ENCODE peak calls at places on chromosome 3, in seven cellular contexts. F, S, U, G, N, A and J are unnamed samples.

GRCh38 chr3:85801955-85802354 is 843.2 kb downstream of the CADM2 start:
- DNase-seq in N (no peak), A (no peak), G (no peak), F (peak; percentile 20), U (no peak), S (peak; percentile 35), J (peak; percentile 79)

GRCh38 chr3:3200632-3201212 is 21.2 kb upstream of the CRBN start:
- DNase-seq in F (peak; percentile 71), U (peak; percentile 14), A (no peak), N (peak; percentile 82), G (peak; percentile 43), S (peak; percentile 72), J (peak; percentile 64)

GRCh38 chr3:80232760-80233159 is 465.0 kb upstream of the ROBO1 start:
- DNase-seq in F (peak; percentile 10), N (peak; percentile 85), G (no peak), U (no peak), S (peak; percentile 93), A (no peak), J (no peak)

GRCh38 chr3:33482126-33482525 is 41.9 kb upstream of the UBP1 start:
- DNase-seq in F (peak; percentile 51), A (no peak), U (no peak), S (peak; percentile 69), G (no peak), N (peak; percentile 25), J (no peak)

GRCh38 chr3:150786791-150787190 is 23.8 kb upstream of the SIAH2 start:
- DNase-seq in A (no peak), U (no peak), N (no peak), G (no peak), S (no peak), F (no peak), J (no peak)

GRCh38 chr3:170180107-170180951 is 1.2 kb downstream of the PHC3 start:
- DNase-seq in A (no peak), F (no peak), U (no peak), S (peak; percentile 55), N (peak; percentile 31), G (no peak), J (peak; percentile 14)

GRCh38 chr3:8651418-8652322 is 7.1 kb upstream of the SSUH2 start:
- DNase-seq in S (no peak), G (no peak), N (no peak), U (no peak), F (peak; percentile 95), A (no peak), J (no peak)

GRCh38 chr3:58077586-58078285 is 69.5 kb downstream of the FLNB start:
- DNase-seq in A (no peak), F (no peak), S (no peak), N (no peak), U (no peak), G (no peak), J (no peak)

GRCh38 chr3:180804871-180805430 is 107.5 kb upstream of the FXR1 start:
- DNase-seq in F (peak; percentile 29), S (peak; percentile 49), G (no peak), U (no peak), N (peak; percentile 68), A (no peak), J (peak; percentile 43)

GRCh38 chr3:100113728-100114412 is 431 bp downstream of the FILIP1L start:
- DNase-seq in A (no peak), G (no peak), U (no peak), F (no peak), N (no peak), S (no peak), J (no peak)

GRCh38 chr3:170233532-170233931 is 11.3 kb downstream of the PRKCI start:
- DNase-seq in U (no peak), A (no peak), G (no peak), F (peak; percentile 5), S (peak; percentile 94), N (peak; percentile 86), J (no peak)

GRCh38 chr3:122298239-122298638 is 26.8 kb upstream of the CSTA start:
- DNase-seq in U (no peak), G (no peak), S (no peak), F (no peak), N (no peak), A (no peak), J (no peak)

GRCh38 chr3:32045091-32045964 is 61.1 kb upstream of the GPD1L start:
- DNase-seq in S (peak; percentile 99), N (peak; percentile 88), U (no peak), F (peak; percentile 85), A (no peak), G (peak; percentile 29), J (no peak)

GRCh38 chr3:107988464-107989156 is 102.2 kb downstream of the CD47 start:
- DNase-seq in U (no peak), F (no peak), S (peak; percentile 73), N (peak; percentile 70), G (peak; percentile 75), A (peak; percentile 49), J (peak; percentile 3)

GRCh38 chr3:39637807-39638206 is 170.3 kb downstream of the MOBP start:
- DNase-seq in F (peak; percentile 5), G (no peak), A (no peak), N (peak; percentile 29), U (no peak), S (peak; percentile 31), J (no peak)

GRCh38 chr3:10505050-10505790 is at the start of gene ATP2B2:
- DNase-seq in F (no peak), G (no peak), A (no peak), N (no peak), U (no peak), S (no peak), J (no peak)

GRCh38 chr3:105927720-105928119 is 58.9 kb upstream of the CBLB start:
- DNase-seq in N (no peak), S (no peak), F (no peak), G (no peak), U (no peak), A (no peak), J (no peak)

GRCh38 chr3:41202075-41202833 is 2.9 kb downstream of the CTNNB1 start:
- DNase-seq in A (no peak), G (no peak), N (no peak), S (no peak), F (peak; percentile 37), U (no peak), J (peak; percentile 67)
- H3K4me3 ChIP-seq in A (peak overlapping the region; percentile 84), G (peak overlapping the region; percentile 92), N (peak overlapping the region; percentile 13), S (peak overlapping the region; percentile 69), F (peak overlapping the region; percentile 98), U (peak overlapping the region; percentile 68), J (peak overlapping the region; percentile 92)

GRCh38 chr3:154818676-154819255 is 261.4 kb upstream of the MME start:
- DNase-seq in U (no peak), F (no peak), A (no peak), G (no peak), N (no peak), S (no peak), J (no peak)

GRCh38 chr3:154819491-154819890 is 260.6 kb upstream of the MME start:
- DNase-seq in F (no peak), A (no peak), N (no peak), S (no peak), U (no peak), G (no peak), J (no peak)
- H3K4me3 ChIP-seq in F (no peak overlapping the region), A (no peak overlapping the region), N (no peak overlapping the region), S (no peak overlapping the region), U (no peak overlapping the region), G (no peak overlapping the region), J (no peak overlapping the region)

GRCh38 chr3:13013994-13014754 is 59.1 kb downstream of the IQSEC1 start:
- DNase-seq in U (no peak), N (no peak), G (no peak), S (no peak), A (no peak), F (no peak), J (no peak)

GRCh38 chr3:13015286-13016082 is 57.7 kb downstream of the IQSEC1 start:
- DNase-seq in F (no peak), G (no peak), S (no peak), N (no peak), A (no peak), U (no peak), J (no peak)

GRCh38 chr3:13013595-13013993 is 59.6 kb downstream of the IQSEC1 start:
- DNase-seq in G (no peak), N (no peak), S (no peak), A (no peak), U (no peak), F (no peak), J (no peak)

GRCh38 chr3:13016083-13016725 is 57.0 kb downstream of the IQSEC1 start:
- DNase-seq in F (no peak), N (no peak), G (peak; percentile 71), U (no peak), S (no peak), A (peak; percentile 66), J (no peak)

DNA sequence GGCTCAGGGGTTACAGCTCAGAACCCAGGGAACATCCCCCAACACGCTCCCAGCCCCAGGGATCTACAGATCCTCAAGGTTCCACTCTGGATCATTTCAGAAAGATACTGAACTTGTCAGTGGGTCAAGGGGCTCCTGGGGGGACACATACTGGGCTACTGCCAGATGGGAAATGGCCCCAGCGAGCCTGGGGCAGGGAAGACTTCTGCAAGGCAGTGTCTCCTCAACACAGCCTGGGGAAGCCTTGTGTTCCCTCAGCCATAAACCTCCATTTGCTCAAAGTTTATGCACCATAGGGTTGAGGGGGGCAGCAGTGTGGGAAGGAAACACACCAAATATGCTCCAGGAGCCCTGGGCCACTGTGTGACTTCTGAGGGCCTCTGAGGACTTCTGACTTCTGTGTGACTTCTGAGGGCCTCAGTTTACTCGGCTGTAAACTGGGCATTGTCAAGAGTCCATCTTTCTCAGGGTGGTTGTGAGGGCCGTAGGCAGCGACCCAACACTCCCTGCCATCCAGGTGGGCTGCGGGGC is 58.4 kb downstream of the IQSEC1 start:
- DNase-seq in F (no peak), G (no peak), S (no peak), N (no peak), A (no peak), U (no peak), J (no peak)
- H3K4me3 ChIP-seq in F (no peak overlapping the region), G (peak overlapping the region; percentile 26), S (no peak overlapping the region), N (no peak overlapping the region), A (peak overlapping the region; percentile 48), U (peak overlapping the region; percentile 40), J (no peak overlapping the region)

GRCh38 chr3:160473978-160474377 is 24.4 kb upstream of the TRIM59 start:
- DNase-seq in U (no peak), F (no peak), N (peak; percentile 86), G (no peak), A (no peak), S (peak; percentile 90), J (no peak)

GRCh38 chr3:160475889-160476288 is 26.3 kb upstream of the TRIM59 start:
- DNase-seq in G (no peak), U (no peak), S (no peak), N (no peak), F (no peak), A (no peak), J (no peak)

GRCh38 chr3:160475153-160475552 is 25.6 kb upstream of the TRIM59 start:
- DNase-seq in G (no peak), F (no peak), A (no peak), U (no peak), N (no peak), S (no peak), J (no peak)

GRCh38 chr3:160473233-160473632 is 23.6 kb upstream of the TRIM59 start:
- DNase-seq in A (no peak), G (no peak), F (no peak), S (peak; percentile 55), U (no peak), N (no peak), J (no peak)

DNA sequence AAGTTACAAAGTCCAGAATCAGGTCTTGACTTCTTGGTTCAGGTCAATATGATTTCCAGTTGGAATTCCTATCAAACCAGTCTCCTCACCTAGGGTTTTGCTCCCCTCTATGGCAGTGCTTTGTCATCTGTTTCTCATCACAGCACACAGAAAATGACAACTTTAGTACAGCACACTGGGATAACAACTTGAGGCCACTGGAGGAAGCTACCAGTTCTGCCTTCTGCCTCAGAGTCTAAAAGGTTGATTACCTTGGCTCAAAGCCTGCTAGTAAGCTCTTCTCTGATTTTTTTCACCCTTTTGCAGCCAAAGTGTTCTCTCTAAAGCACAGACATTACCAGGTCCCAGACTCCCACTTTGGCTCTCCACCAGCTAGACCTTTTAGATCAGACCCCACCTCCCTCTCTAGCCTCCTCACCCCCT is 24.8 kb upstream of the TRIM59 start:
- DNase-seq in G (no peak), A (no peak), S (no peak), N (peak; percentile 40), U (no peak), F (no peak), J (no peak)
- H3K4me3 ChIP-seq in G (no peak overlapping the region), A (no peak overlapping the region), S (no peak overlapping the region), N (no peak overlapping the region), U (no peak overlapping the region), F (no peak overlapping the region), J (no peak overlapping the region)